ENCODE peak calls at places on chromosome 1, in eight cellular contexts. M, O, R, D, K, T, N and P are unnamed samples.

GRCh38 chr1:155086182-155086741 is 7.6 kb downstream of the EFNA3 start:
- DNase-seq in M (peak), R (peak), N (peak), O (peak), D (peak), K (no peak), T (peak), P (peak)

GRCh38 chr1:10529772-10530171 is 55.0 kb downstream of the PEX14 start:
- DNase-seq in M (no peak), R (no peak), O (peak), T (no peak), K (no peak), N (no peak), D (no peak), P (no peak)

GRCh38 chr1:36711480-36711879 is 228.8 kb upstream of the CSF3R start:
- DNase-seq in N (no peak), O (no peak), D (no peak), M (no peak), T (no peak), R (no peak), K (no peak), P (no peak)

GRCh38 chr1:99447716-99448115 is 183.4 kb downstream of the PLPPR4 start:
- DNase-seq in T (no peak), N (no peak), O (no peak), R (no peak), M (no peak), D (no peak), K (no peak), P (no peak)

GRCh38 chr1:90434460-90434859 is 282.6 kb downstream of the BARHL2 start:
- DNase-seq in R (no peak), O (peak), T (no peak), M (no peak), N (peak), K (no peak), D (no peak), P (no peak)

GRCh38 chr1:234925440-234926251 is 203.0 kb downstream of the TOMM20 start:
- DNase-seq in O (peak), M (no peak), R (peak), D (no peak), K (peak), T (peak), N (peak), P (no peak)

GRCh38 chr1:162376754-162377153 is at the start of gene SPATA46:
- DNase-seq in R (no peak), K (no peak), M (no peak), T (no peak), O (no peak), N (no peak), D (no peak), P (no peak)

GRCh38 chr1:177937931-177938330 is 31.9 kb downstream of the SEC16B start:
- DNase-seq in O (no peak), R (peak), D (no peak), N (peak), K (no peak), T (peak), M (no peak), P (no peak)

GRCh38 chr1:162405800-162406199 is 6.1 kb downstream of the SH2D1B start:
- DNase-seq in T (no peak), K (no peak), D (no peak), M (no peak), N (peak), O (no peak), R (no peak), P (no peak)

GRCh38 chr1:6490181-6491075 is 1.0 kb downstream of the PLEKHG5 start:
- DNase-seq in N (peak), D (peak), T (peak), R (peak), K (peak), M (peak), O (peak), P (no peak)